ENCODE peak calls at places on chromosomes 12 and 14, in ten cellular contexts. N is prostate gland, E is gastrocnemius medialis, M is uterus, L is dorsolateral prefrontal cortex, P is psoas muscle, T is tibial artery, Y is cardiac muscle cell, D is fibroblast of lung, H is colonic mucosa. G is an unnamed sample.

GRCh38 chr14:52110441-52111086 is 41.7 kb upstream of the NID2 start:
- DNase-seq in E (no peak), M (no peak), Y (peak; percentile 91), D (peak; percentile 79), N (no peak), P (no peak), H (no peak), L (no peak), T (no peak), G (no peak)

GRCh38 chr12:10968765-10969456 is 17.8 kb downstream of the TAS2R50 start:
- DNase-seq in M (peak; percentile 28), T (peak; percentile 74), L (no peak), D (peak; percentile 76), P (peak; percentile 53), E (peak; percentile 16), Y (peak; percentile 90), H (no peak), N (peak; percentile 35), G (peak; percentile 44)

GRCh38 chr12:93847517-93848452 is 170.6 kb downstream of the CRADD start:
- DNase-seq in D (no peak), M (no peak), E (no peak), Y (no peak), P (no peak), T (no peak), H (no peak), L (no peak), N (no peak), G (no peak)

GRCh38 chr14:42683690-42684089 is 1077.0 kb downstream of the LRFN5 start:
- DNase-seq in L (no peak), T (no peak), M (no peak), P (no peak), N (no peak), H (no peak), D (peak; percentile 76), Y (peak; percentile 1), E (no peak), G (no peak)

GRCh38 chr14:26444745-26445144 is 153.1 kb downstream of the NOVA1 start:
- DNase-seq in M (no peak), H (no peak), P (no peak), E (no peak), L (no peak), Y (peak; percentile 37), T (no peak), D (peak; percentile 32), N (no peak), G (no peak)

GRCh38 chr12:11652351-11653040 is 3.0 kb downstream of the ETV6 start:
- DNase-seq in H (peak; percentile 61), T (no peak), N (peak; percentile 39), D (peak; percentile 57), Y (peak; percentile 54), E (no peak), M (peak; percentile 34), L (no peak), P (no peak), G (peak; percentile 63)

GRCh38 chr12:58367041-58367440 is 425.7 kb downstream of the ATP23 start:
- DNase-seq in M (no peak), T (no peak), D (no peak), Y (no peak), P (no peak), L (no peak), N (no peak), E (no peak), H (no peak), G (no peak)

GRCh38 chr14:84237881-84238280 is 1292.1 kb upstream of the FLRT2 start:
- DNase-seq in M (no peak), Y (peak; percentile 39), P (no peak), T (no peak), L (no peak), D (peak; percentile 35), E (no peak), H (no peak), N (no peak), G (no peak)

GRCh38 chr12:107353312-107353711 is 260.0 kb upstream of the CRY1 start:
- DNase-seq in H (no peak), P (no peak), Y (no peak), T (no peak), D (no peak), N (no peak), E (no peak), M (no peak), L (no peak), G (no peak)

GRCh38 chr12:107351109-107351508 is 257.8 kb upstream of the CRY1 start:
- DNase-seq in H (no peak), E (no peak), P (no peak), M (no peak), T (no peak), L (no peak), D (no peak), N (no peak), Y (no peak), G (no peak)

GRCh38 chr12:107355004-107355565 is 261.7 kb upstream of the CRY1 start:
- DNase-seq in Y (no peak), M (no peak), H (no peak), D (no peak), E (no peak), N (no peak), L (no peak), T (no peak), P (no peak), G (no peak)

GRCh38 chr12:107351716-107352115 is 258.4 kb upstream of the CRY1 start:
- DNase-seq in N (no peak), Y (no peak), H (no peak), E (no peak), M (no peak), T (no peak), L (no peak), P (no peak), D (no peak), G (no peak)

GRCh38 chr12:107352347-107353081 is 259.2 kb upstream of the CRY1 start:
- DNase-seq in M (no peak), Y (no peak), P (no peak), L (no peak), E (no peak), H (no peak), N (no peak), T (no peak), D (no peak), G (no peak)
- H3K27me3 ChIP-seq in M (no peaks in the 10 kb centered on the region), Y (peaks cover 5% of the 10 kb centered on the region), P (no peaks in the 10 kb centered on the region), L (no peaks in the 10 kb centered on the region), E (no peaks in the 10 kb centered on the region), H (no peaks in the 10 kb centered on the region), N (no peaks in the 10 kb centered on the region), T (peaks cover 2% of the 10 kb centered on the region), D (no peaks in the 10 kb centered on the region), G (no peaks in the 10 kb centered on the region)

DNA sequence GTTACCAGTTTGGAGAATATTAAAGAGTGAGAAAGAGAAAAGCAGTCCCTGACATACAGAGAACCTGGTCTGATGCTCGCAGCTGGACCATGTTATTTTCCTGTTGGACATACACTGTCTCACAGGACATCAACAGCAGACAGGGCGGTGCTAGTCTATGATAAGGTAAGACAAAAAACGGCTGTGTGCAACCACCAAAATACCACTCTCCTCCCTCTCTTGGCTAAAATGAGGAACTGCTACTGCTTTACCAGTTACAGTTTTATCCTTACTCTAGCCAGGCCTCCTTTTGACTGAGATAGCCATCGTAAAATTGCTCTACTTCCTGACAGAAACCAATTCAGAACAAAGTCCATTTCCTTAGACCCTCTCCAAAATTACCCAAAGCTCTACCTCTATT is 47.0 kb upstream of the ERGIC2 start:
- DNase-seq in H (no peak), E (no peak), M (no peak), L (no peak), D (no peak), Y (peak; percentile 60), N (no peak), T (no peak), P (no peak), G (no peak)
- TF ChIP-seq CTCF in H (peak; percentile 20), E (no peak), M (no peak), L (no peak), D (no peak), Y (peak; percentile 48), N (no peak), T (no peak), P (no peak), G (peak; percentile 16)

GRCh38 chr14:74248036-74248435 is 8.8 kb downstream of the VSX2 start:
- DNase-seq in N (no peak), D (no peak), E (no peak), P (no peak), L (no peak), T (no peak), M (no peak), Y (no peak), H (no peak), G (no peak)

GRCh38 chr14:74255281-74255680 is 16.0 kb downstream of the VSX2 start:
- DNase-seq in L (no peak), Y (no peak), N (no peak), T (no peak), P (no peak), E (no peak), M (no peak), H (no peak), D (no peak), G (no peak)

GRCh38 chr14:74249433-74250375 is 10.5 kb downstream of the VSX2 start:
- DNase-seq in P (no peak), L (no peak), M (no peak), D (no peak), E (no peak), Y (no peak), T (no peak), N (no peak), H (no peak), G (no peak)

GRCh38 chr14:74246561-74246960 is 7.3 kb downstream of the VSX2 start:
- DNase-seq in N (no peak), L (no peak), D (no peak), H (no peak), P (no peak), E (no peak), M (no peak), Y (no peak), T (no peak), G (no peak)

DNA sequence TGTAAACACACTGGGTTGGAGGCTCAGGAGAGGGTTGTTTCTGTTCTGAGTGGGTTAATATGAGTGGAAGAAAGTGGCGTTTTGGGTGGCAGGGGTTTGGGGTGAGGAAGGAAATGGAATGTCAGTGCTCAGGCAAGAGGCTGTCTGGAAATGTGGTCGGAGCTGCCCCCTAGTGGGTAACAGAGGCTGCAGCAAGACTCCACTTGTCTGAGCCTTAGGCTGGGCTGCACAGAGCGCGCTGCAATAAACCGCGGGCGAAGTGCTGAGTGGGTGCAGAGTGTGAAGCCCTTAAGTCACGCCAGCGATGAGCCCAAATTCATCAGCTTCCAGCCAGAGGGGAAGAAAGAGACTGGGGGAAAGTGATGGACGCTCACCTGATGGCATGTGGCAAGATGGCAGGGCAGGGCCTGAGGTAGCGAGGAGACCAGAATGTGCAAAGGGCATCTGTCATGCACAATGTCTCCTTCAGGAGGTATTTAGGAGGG is 12.3 kb downstream of the VSX2 start:
- DNase-seq in L (peak; percentile 75), M (peak; percentile 54), T (peak; percentile 78), N (peak; percentile 59), D (peak; percentile 78), H (peak; percentile 77), E (peak; percentile 56), P (peak; percentile 83), Y (peak; percentile 84), G (peak; percentile 79)
- H3K4me3 ChIP-seq in L (peak overlapping the region; percentile 53), M (no peak overlapping the region), T (no peak overlapping the region), N (no peak overlapping the region), D (peak overlapping the region; percentile 42), H (no peak overlapping the region), E (peak overlapping the region; percentile 52), P (peak overlapping the region; percentile 55), Y (no peak overlapping the region), G (peak overlapping the region; percentile 41)

DNA sequence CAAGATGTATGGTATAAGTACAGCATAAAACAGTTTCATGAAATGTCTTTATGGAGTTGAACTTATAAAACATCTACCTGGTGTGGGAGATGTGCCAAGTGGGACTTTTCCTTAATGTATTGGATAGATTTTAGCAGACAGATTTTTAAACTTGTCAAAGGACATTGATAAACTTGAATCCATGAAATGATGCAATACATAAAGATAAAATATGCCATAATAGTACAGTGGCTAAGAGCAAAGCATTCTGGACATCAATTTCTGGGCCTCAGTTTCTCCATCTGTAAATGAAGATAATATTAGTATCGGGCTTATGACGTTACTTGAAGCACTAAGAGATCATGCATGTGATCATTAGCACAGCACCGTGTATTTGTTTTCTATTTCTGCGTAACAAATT is 45.4 kb downstream of the NKX2-1 start:
- DNase-seq in L (no peak), Y (no peak), T (no peak), N (no peak), P (no peak), D (no peak), H (no peak), M (no peak), E (no peak), G (no peak)
- H3K27me3 ChIP-seq in L (peaks cover 3% of the 10 kb centered on the region), Y (peaks cover 38% of the 10 kb centered on the region), T (no peaks in the 10 kb centered on the region), N (no peaks in the 10 kb centered on the region), P (no peaks in the 10 kb centered on the region), D (no peaks in the 10 kb centered on the region), H (no peaks in the 10 kb centered on the region), M (peaks cover 5% of the 10 kb centered on the region), E (no peaks in the 10 kb centered on the region), G (no peaks in the 10 kb centered on the region)

G was measured in lower lobe of right lung.